ENCODE peak calls at places on chromosomes 3 and 15, in five cellular contexts. P is activated naive CD8-positive, alpha-beta T cell treated with anti-CD3 and anti-CD28 coated beads, Interleukin-2, amount 50 U/mL, for 16 hours; F is stimulated activated CD4-positive, alpha-beta T cell treated with anti-CD3 and anti-CD28 coated beads, Interleukin-1b, Interleukin-23, amount 100 ng/mL, for 1 hour; O is thyroid gland; N is IMR-90. W is an unnamed sample.

GRCh38 chr3:140467104-140467577 is 210.7 kb upstream of the TRIM42 start:
- DNase-seq in P (no peak), F (no peak), O (peak), N (no peak), W (no peak)

GRCh38 chr15:79311901-79312553 is 1.1 kb downstream of the TMED3 start:
- DNase-seq in P (no peak), F (no peak), O (peak), N (no peak), W (no peak)

GRCh38 chr3:156525808-156526207 is 29.1 kb downstream of the SSR3 start:
- DNase-seq in P (no peak), F (no peak), O (no peak), N (peak), W (no peak)

GRCh38 chr3:108178676-108179075 is 43.5 kb downstream of the IFT57 start:
- DNase-seq in P (no peak), F (no peak), O (no peak), N (peak), W (no peak)

GRCh38 chr3:161913786-161914389 is 417.3 kb downstream of the OTOL1 start:
- DNase-seq in P (no peak), F (no peak), O (no peak), N (peak), W (no peak)

GRCh38 chr3:48125026-48125704 is 63.1 kb downstream of the CDC25A start:
- DNase-seq in P (no peak), F (no peak), O (no peak), N (peak), W (peak)

GRCh38 chr15:63233667-63234419 is 43.6 kb upstream of the APH1B start:
- DNase-seq in P (no peak), F (no peak), O (no peak), N (peak), W (no peak)

GRCh38 chr3:153173758-153174516 is 11.9 kb downstream of the RAP2B start:
- DNase-seq in P (no peak), F (no peak), O (no peak), N (peak), W (no peak)

GRCh38 chr3:110420158-110420641 is 651.4 kb upstream of the NECTIN3 start:
- DNase-seq in P (no peak), F (no peak), O (no peak), N (peak), W (peak)

GRCh38 chr3:151976211-151977050 is 103.0 kb downstream of the SUCNR1 start:
- DNase-seq in P (no peak), F (no peak), O (no peak), N (peak), W (peak)

GRCh38 chr3:101142160-101142559 is 148.9 kb upstream of the ABI3BP start:
- DNase-seq in P (no peak), F (no peak), O (no peak), N (no peak), W (no peak)

GRCh38 chr3:100982710-100983109 is 10.5 kb downstream of the ABI3BP start:
- DNase-seq in P (no peak), F (no peak), O (peak), N (peak), W (no peak)

W was measured in AG09319.